ENCODE peak calls at places on chromosomes 13 and 19, in four cellular contexts. F is A673, J is esophagus squamous epithelium, Q is IMR-90. C is an unnamed sample. For H3K4me1, the result is how much of the 10 kb centered on the place peaks cover.

GRCh38 chr13:91647361-91647970 is 249.0 kb downstream of the GPC5 start:
- DNase-seq in Q (peak), F (peak), J (no peak), C (no peak)

GRCh38 chr13:46561691-46562090 is 8.7 kb downstream of the LRCH1 start:
- DNase-seq in Q (peak), F (no peak), J (no peak), C (no peak)

GRCh38 chr19:49976496-49976895 is 15.5 kb upstream of the SIGLEC11 start:
- DNase-seq in F (no peak), J (no peak), Q (peak), C (no peak)

GRCh38 chr13:30143671-30144400 is 163.5 kb downstream of the KATNAL1 start:
- DNase-seq in J (no peak), F (no peak), Q (peak), C (no peak)

GRCh38 chr13:31945202-31945978 is 86.2 kb upstream of the FRY start:
- DNase-seq in Q (peak), F (peak), J (no peak), C (peak)

GRCh38 chr13:35279500-35279899 is 197.0 kb downstream of the MAB21L1 start:
- DNase-seq in Q (no peak), F (no peak), J (no peak), C (no peak)

GRCh38 chr19:40217027-40217810 is 965 bp downstream of the TTC9B start:
- DNase-seq in J (no peak), Q (no peak), F (peak), C (no peak)

GRCh38 chr19:48578891-48579290 is 26.9 kb downstream of the SULT2B1 start:
- DNase-seq in Q (peak), F (no peak), J (no peak), C (no peak)

GRCh38 chr19:19418548-19419260 is 13.2 kb downstream of the GATAD2A start:
- DNase-seq in J (no peak), F (no peak), Q (no peak), C (no peak)

GRCh38 chr19:29806098-29806866 is 5.5 kb upstream of the CCNE1 start:
- DNase-seq in F (peak), Q (peak), J (no peak), C (no peak)

GRCh38 chr19:49441210-49441959 is at the start of gene SLC17A7:
- DNase-seq in F (peak), J (no peak), Q (no peak), C (no peak)

GRCh38 chr19:39444598-39445257 is 654 bp upstream of the SUPT5H start:
- DNase-seq in J (no peak), F (no peak), Q (no peak), C (peak)

GRCh38 chr13:31160857-31161582 is 684 bp downstream of the HSPH1 start:
- DNase-seq in J (peak), Q (peak), F (peak), C (peak)

GRCh38 chr19:28454083-28454482 is 758.9 kb downstream of the UQCRFS1 start:
- DNase-seq in Q (no peak), J (no peak), F (no peak), C (no peak)

GRCh38 chr19:17052439-17052838 is 22.8 kb downstream of the HAUS8 start:
- DNase-seq in Q (peak), J (no peak), F (peak), C (no peak)

GRCh38 chr13:30429721-30430694 is 7.7 kb downstream of the UBE2L5 start:
- DNase-seq in Q (peak), J (no peak), F (peak), C (no peak)

GRCh38 chr13:105982219-105982618 is 553.2 kb downstream of the EFNB2 start:
- DNase-seq in J (no peak), Q (no peak), F (no peak), C (no peak)

GRCh38 chr19:38093587-38093986 is 130.4 kb downstream of the DPF1 start:
- DNase-seq in Q (no peak), J (no peak), F (no peak), C (no peak)

GRCh38 chr19:55212447-55212846 is 3.1 kb upstream of the PTPRH start:
- DNase-seq in J (no peak), Q (no peak), F (peak), C (no peak)

GRCh38 chr13:68323106-68323505 is 1093.0 kb upstream of the PCDH9 start:
- DNase-seq in F (no peak), J (no peak), Q (no peak), C (no peak)

GRCh38 chr19:3196064-3196932 is 10.6 kb downstream of the NCLN start:
- DNase-seq in J (no peak), Q (no peak), F (no peak), C (no peak)

GRCh38 chr13:114011226-114011625 is 37.4 kb upstream of the C13orf46 start:
- DNase-seq in J (no peak), F (no peak), Q (no peak), C (no peak)

GRCh38 chr19:709965-710714 is 1.4 kb downstream of the PALM start:
- DNase-seq in F (no peak), Q (no peak), J (no peak), C (peak)

GRCh38 chr13:86082116-86082515 is 282.9 kb upstream of the SLITRK6 start:
- DNase-seq in J (no peak), F (no peak), Q (no peak), C (no peak)

GRCh38 chr19:41646589-41647204 is 19.8 kb upstream of the CEACAM4 start:
- DNase-seq in F (peak), Q (no peak), J (no peak), C (no peak)

GRCh38 chr13:83355042-83355441 is 527.2 kb downstream of the SLITRK1 start:
- DNase-seq in J (no peak), Q (no peak), F (no peak), C (no peak)

GRCh38 chr19:18439025-18439909 is 1.3 kb upstream of the ISYNA1 start:
- DNase-seq in J (no peak), Q (peak), F (peak), C (peak)

GRCh38 chr13:106318941-106319411 is 216.5 kb downstream of the EFNB2 start:
- DNase-seq in Q (peak), J (no peak), F (no peak), C (no peak)

GRCh38 chr13:114110091-114110829 is 22.2 kb downstream of the RASA3 start:
- DNase-seq in Q (no peak), F (no peak), J (no peak), C (no peak)

GRCh38 chr19:3006075-3006767 is 22.9 kb downstream of the TLE2 start:
- DNase-seq in J (no peak), Q (no peak), F (no peak), C (no peak)

GRCh38 chr19:51020988-51021651 is 1.6 kb upstream of the KLK10 start:
- DNase-seq in Q (peak), J (no peak), F (peak), C (no peak)

GRCh38 chr13:83215627-83216026 is 666.6 kb downstream of the SLITRK1 start:
- DNase-seq in F (peak), Q (peak), J (no peak), C (no peak)

GRCh38 chr19:6708346-6708745 is 12.1 kb downstream of the C3 start:
- DNase-seq in J (no peak), F (no peak), Q (no peak), C (no peak)

GRCh38 chr19:17347877-17348276 is 10.5 kb downstream of the GTPBP3 start:
- DNase-seq in J (no peak), Q (no peak), F (no peak), C (no peak)

GRCh38 chr19:23403581-23404324 is 8.5 kb upstream of the ZNF91 start:
- DNase-seq in Q (no peak), J (no peak), F (no peak), C (no peak)

GRCh38 chr19:10568444-10568825 is 344 bp downstream of the CDKN2D start:
- DNase-seq in F (no peak), J (no peak), Q (no peak), C (no peak)

GRCh38 chr19:35587326-35587725 is 1.4 kb downstream of the PMIS2 start:
- DNase-seq in Q (no peak), F (no peak), J (no peak), C (no peak)

GRCh38 chr13:42271337-42272114 is 426 bp upstream of the AKAP11 start:
- DNase-seq in Q (peak), F (peak), J (peak), C (peak)

GRCh38 chr13:78659450-78660110 is 625 bp upstream of the OBI1 start:
- DNase-seq in F (no peak), J (no peak), Q (peak), C (no peak)

GRCh38 chr13:33782631-33783030 is 35.3 kb upstream of the RFC3 start:
- DNase-seq in J (no peak), F (no peak), Q (no peak), C (no peak)

GRCh38 chr19:31337007-31337914 is 12.0 kb downstream of the TSHZ3 start:
- DNase-seq in J (no peak), Q (no peak), F (no peak), C (no peak)

GRCh38 chr19:31339405-31339804 is 9.8 kb downstream of the TSHZ3 start:
- DNase-seq in J (no peak), F (peak), Q (no peak), C (peak)

GRCh38 chr19:31340059-31341025 is 8.9 kb downstream of the TSHZ3 start:
- DNase-seq in Q (peak), J (no peak), F (peak), C (peak)

GRCh38 chr19:31335716-31336115 is 13.5 kb downstream of the TSHZ3 start:
- DNase-seq in Q (no peak), J (no peak), F (no peak), C (no peak)

GRCh38 chr19:31338069-31338767 is 11.0 kb downstream of the TSHZ3 start:
- DNase-seq in F (peak), Q (peak), J (no peak), C (peak)
- H3K4me1 ChIP-seq in F (under half), Q (half or more), J (under half), C (under half)

GRCh38 chr13:73544175-73544574 is 485.4 kb downstream of the KLF5 start:
- DNase-seq in F (no peak), J (no peak), Q (no peak), C (no peak)
- TF ChIP-seq CTCF in F (no peak), J (peak), Q (peak), C (no peak)

GRCh38 chr19:8366121-8366581 is 2.2 kb downstream of the ANGPTL4 start:
- DNase-seq in F (no peak), J (no peak), Q (no peak), C (no peak)
- H3K4me1 ChIP-seq in F (under half), J (half or more), Q (under half), C (under half)

GRCh38 chr13:76884167-76884566 is 2.0 kb downstream of the KCTD12 start:
- DNase-seq in J (no peak), Q (no peak), F (peak), C (peak)
- TF ChIP-seq CTCF in J (peak), Q (no peak), F (peak), C (no peak)

C was measured in ovary.